ENCODE peak calls at places on chromosomes 5 and 9, in eight cellular contexts. C is OCI-LY7, H is A549, O is stomach, F is brain microvascular endothelial cell, Z is epithelial cell of esophagus, X is adrenal gland, E is fibroblast of the aortic adventitia. W is an unnamed sample.

GRCh38 chr5:144042157-144042556 is 128.3 kb downstream of the YIPF5 start:
- DNase-seq in X (no peak), E (no peak), Z (no peak), O (no peak), H (no peak), C (no peak), F (no peak), W (no peak)

GRCh38 chr5:141913560-141913959 is 10.1 kb upstream of the DELE1 start:
- DNase-seq in C (no peak), X (no peak), E (no peak), O (no peak), H (no peak), F (no peak), Z (no peak), W (no peak)

GRCh38 chr5:34998058-34998789 is 49.5 kb downstream of the AGXT2 start:
- DNase-seq in C (no peak), X (no peak), F (no peak), O (no peak), Z (no peak), H (no peak), E (peak), W (peak)

GRCh38 chr5:59092758-59093157 is 509.9 kb downstream of the RAB3C start:
- DNase-seq in X (no peak), H (no peak), E (peak), Z (no peak), F (no peak), C (no peak), O (no peak), W (no peak)

GRCh38 chr9:87498046-87498815 is 564 bp downstream of the DAPK1 start:
- DNase-seq in C (no peak), Z (peak), F (no peak), X (no peak), E (peak), O (peak), H (peak), W (peak)

GRCh38 chr5:149005077-149005892 is 57.6 kb downstream of the SH3TC2 start:
- DNase-seq in F (no peak), H (no peak), E (peak), O (no peak), Z (peak), C (no peak), X (no peak), W (peak)

GRCh38 chr5:74483001-74483400 is 157.5 kb downstream of the ENC1 start:
- DNase-seq in Z (no peak), O (no peak), X (no peak), C (no peak), F (no peak), H (no peak), E (no peak), W (no peak)

GRCh38 chr9:84424945-84425344 is 84.4 kb upstream of the SLC28A3 start:
- DNase-seq in O (no peak), H (no peak), C (no peak), Z (no peak), E (no peak), X (no peak), F (no peak), W (no peak)

GRCh38 chr5:43367453-43367852 is 44.7 kb downstream of the CCL28 start:
- DNase-seq in X (no peak), E (no peak), H (no peak), C (no peak), O (no peak), Z (peak), F (no peak), W (no peak)

GRCh38 chr5:109740329-109740728 is 50.6 kb downstream of the MAN2A1 start:
- DNase-seq in O (peak), F (peak), H (no peak), E (no peak), C (no peak), Z (peak), X (peak), W (no peak)

GRCh38 chr9:131899248-131899882 is 159.5 kb upstream of the RAPGEF1 start:
- DNase-seq in X (no peak), F (no peak), C (no peak), E (no peak), Z (no peak), H (no peak), O (no peak), W (no peak)

GRCh38 chr9:96061293-96061987 is 185.9 kb downstream of the ERCC6L2 start:
- DNase-seq in Z (peak), E (peak), C (no peak), X (peak), H (peak), F (peak), O (peak), W (peak)

GRCh38 chr9:114156658-114157421 is 1.5 kb downstream of the COL27A1 start:
- DNase-seq in O (peak), F (peak), E (peak), H (peak), C (no peak), Z (peak), X (peak), W (peak)

GRCh38 chr9:96566401-96567202 is 53.0 kb downstream of the CDC14B start:
- DNase-seq in O (peak), H (peak), X (peak), C (peak), F (no peak), E (peak), Z (peak), W (peak)

GRCh38 chr5:52339285-52339684 is 448.4 kb upstream of the ITGA1 start:
- DNase-seq in X (no peak), O (no peak), H (no peak), C (no peak), Z (no peak), F (no peak), E (no peak), W (no peak)

GRCh38 chr9:6632516-6633328 is 12.8 kb downstream of the GLDC start:
- DNase-seq in C (peak), E (no peak), X (no peak), Z (no peak), O (no peak), F (no peak), H (no peak), W (no peak)

GRCh38 chr5:96726802-96727201 is 64.6 kb downstream of the CAST start:
- DNase-seq in C (no peak), X (no peak), H (no peak), F (no peak), E (peak), O (no peak), Z (no peak), W (no peak)

GRCh38 chr9:138008081-138008841 is 130.7 kb downstream of the CACNA1B start:
- DNase-seq in E (no peak), O (peak), X (no peak), C (no peak), F (no peak), H (no peak), Z (no peak), W (no peak)

GRCh38 chr5:142779163-142779562 is 9.0 kb downstream of the ARHGAP26 start:
- DNase-seq in F (peak), X (no peak), O (no peak), H (no peak), C (no peak), Z (peak), E (peak), W (peak)

GRCh38 chr9:12232836-12233235 is 460.3 kb upstream of the TYRP1 start:
- DNase-seq in Z (no peak), E (no peak), H (no peak), C (no peak), O (no peak), F (no peak), X (no peak), W (no peak)

GRCh38 chr5:142053434-142054253 is 40.8 kb upstream of the GNPDA1 start:
- DNase-seq in C (no peak), E (peak), Z (peak), H (no peak), X (peak), O (no peak), F (peak), W (peak)

GRCh38 chr5:132837868-132838267 is 7.4 kb upstream of the SHROOM1 start:
- DNase-seq in Z (no peak), C (no peak), H (no peak), O (peak), E (no peak), F (no peak), X (no peak), W (no peak)

GRCh38 chr5:159240301-159240870 is 22.7 kb upstream of the UBLCP1 start:
- DNase-seq in H (peak), E (no peak), F (peak), Z (peak), C (no peak), O (no peak), X (no peak), W (no peak)

GRCh38 chr9:88947581-88948573 is 43.4 kb upstream of the S1PR3 start:
- DNase-seq in E (peak), X (no peak), C (no peak), F (no peak), O (no peak), Z (peak), H (no peak), W (peak)

GRCh38 chr5:149433524-149434131 is 54.5 kb upstream of the IL17B start:
- DNase-seq in F (peak), X (no peak), O (no peak), Z (no peak), E (no peak), H (no peak), C (peak), W (no peak)

GRCh38 chr5:16690243-16690839 is 73.5 kb upstream of the RETREG1 start:
- DNase-seq in E (peak), F (peak), X (no peak), O (no peak), H (peak), C (peak), Z (peak), W (peak)

GRCh38 chr5:122705876-122706275 is 69.0 kb upstream of the SNX2 start:
- DNase-seq in C (no peak), H (no peak), Z (no peak), F (peak), X (no peak), O (no peak), E (peak), W (peak)

GRCh38 chr5:146395233-146395632 is 51.9 kb upstream of the TCERG1 start:
- DNase-seq in C (no peak), O (no peak), F (no peak), Z (no peak), E (no peak), H (no peak), X (no peak), W (no peak)

GRCh38 chr5:55904152-55904551 is 53.0 kb downstream of the IL31RA start:
- DNase-seq in H (no peak), X (no peak), Z (no peak), O (no peak), E (peak), C (no peak), F (peak), W (peak)

GRCh38 chr9:14314424-14314928 is 535 bp upstream of the NFIB start:
- DNase-seq in X (peak), H (peak), F (peak), E (peak), O (peak), C (peak), Z (peak), W (peak)

GRCh38 chr5:107388111-107388861 is 282.5 kb downstream of the EFNA5 start:
- DNase-seq in H (no peak), E (peak), Z (peak), C (peak), X (no peak), O (no peak), F (peak), W (peak)

GRCh38 chr9:123825337-123825736 is 104.6 kb downstream of the DENND1A start:
- DNase-seq in E (no peak), O (no peak), X (no peak), H (peak), C (no peak), F (peak), Z (peak), W (peak)
- TF ChIP-seq CTCF in E (no peak), O (no peak), X (no peak), H (no peak), C (no peak), F (peak), Z (peak), W (peak)

DNA sequence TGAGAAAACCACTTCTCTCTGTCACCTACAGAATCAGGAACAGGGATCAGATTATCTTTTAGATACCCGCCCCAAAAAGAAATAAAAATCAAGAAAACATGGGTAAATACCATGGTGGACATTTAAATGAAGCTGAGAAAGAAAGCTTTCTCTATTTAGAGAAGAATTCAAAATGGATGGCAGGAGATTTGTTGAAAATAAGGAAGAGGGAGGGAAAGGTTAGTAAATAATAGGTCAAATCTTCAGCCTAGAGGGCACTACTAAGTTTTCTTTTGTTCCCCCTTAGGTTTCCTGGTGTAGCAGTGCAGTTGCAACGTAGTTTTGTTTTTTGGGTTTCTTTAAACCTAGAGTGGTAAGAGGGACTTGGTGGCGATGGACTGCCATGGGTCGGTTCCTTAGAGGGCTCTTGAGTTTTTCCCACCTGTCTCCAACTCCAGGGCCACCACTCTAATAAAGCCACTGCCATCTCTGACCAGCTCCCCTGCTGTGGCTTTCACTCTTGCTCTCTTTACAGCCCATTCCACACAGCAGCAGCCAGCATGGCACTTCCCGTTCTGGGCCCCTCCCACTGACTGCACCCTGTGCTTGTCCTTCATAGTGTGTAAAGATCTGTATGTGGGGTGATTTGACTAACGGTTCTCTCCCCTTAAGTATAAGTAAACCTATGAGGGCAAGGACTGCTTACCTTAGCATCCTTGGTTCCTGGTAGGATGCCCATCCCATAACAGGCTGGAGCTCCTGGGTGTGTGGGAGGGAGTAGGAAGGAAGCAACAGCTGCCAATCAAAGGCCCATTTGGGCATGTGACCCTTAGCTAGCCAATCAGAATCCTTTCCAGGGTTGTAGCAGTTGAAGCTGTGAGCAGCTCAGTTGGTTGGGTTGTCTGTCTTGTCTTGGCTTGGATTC is 118.3 kb downstream of the SLC1A3 start:
- DNase-seq in E (no peak), C (peak), H (peak), Z (peak), O (peak), X (peak), F (no peak), W (no peak)
- H3K4me3 ChIP-seq in E (no peak), C (peak), H (no peak), Z (no peak), O (no peak), X (no peak), F (no peak), W (no peak)

GRCh38 chr9:2662496-2662895 is 40.9 kb downstream of the VLDLR start:
- DNase-seq in C (no peak), X (no peak), F (no peak), E (no peak), O (peak), H (no peak), Z (peak), W (peak)
- TF ChIP-seq CTCF in C (no peak), X (no peak), F (peak), E (no peak), O (no peak), H (peak), Z (peak), W (no peak)

GRCh38 chr5:112710896-112711295 is 26.8 kb upstream of the APC start:
- DNase-seq in F (no peak), E (no peak), O (no peak), C (no peak), Z (no peak), H (no peak), X (no peak), W (no peak)

GRCh38 chr5:112711436-112711835 is 26.2 kb upstream of the APC start:
- DNase-seq in F (no peak), E (no peak), Z (no peak), O (no peak), H (no peak), X (no peak), C (no peak), W (no peak)

GRCh38 chr5:112706446-112707016 is 31.2 kb upstream of the APC start:
- DNase-seq in Z (no peak), H (no peak), F (no peak), O (no peak), E (no peak), C (no peak), X (no peak), W (no peak)

GRCh38 chr5:112707187-112708179 is 30.2 kb upstream of the APC start:
- DNase-seq in F (peak), O (peak), Z (peak), X (peak), C (peak), H (peak), E (peak), W (peak)

GRCh38 chr5:112709416-112709815 is 28.3 kb upstream of the APC start:
- DNase-seq in E (peak), C (no peak), O (no peak), H (no peak), F (no peak), Z (no peak), X (no peak), W (no peak)
- H3K4me3 ChIP-seq in E (no peak), C (peak), O (peak), H (no peak), F (no peak), Z (no peak), X (no peak), W (peak)

DNA sequence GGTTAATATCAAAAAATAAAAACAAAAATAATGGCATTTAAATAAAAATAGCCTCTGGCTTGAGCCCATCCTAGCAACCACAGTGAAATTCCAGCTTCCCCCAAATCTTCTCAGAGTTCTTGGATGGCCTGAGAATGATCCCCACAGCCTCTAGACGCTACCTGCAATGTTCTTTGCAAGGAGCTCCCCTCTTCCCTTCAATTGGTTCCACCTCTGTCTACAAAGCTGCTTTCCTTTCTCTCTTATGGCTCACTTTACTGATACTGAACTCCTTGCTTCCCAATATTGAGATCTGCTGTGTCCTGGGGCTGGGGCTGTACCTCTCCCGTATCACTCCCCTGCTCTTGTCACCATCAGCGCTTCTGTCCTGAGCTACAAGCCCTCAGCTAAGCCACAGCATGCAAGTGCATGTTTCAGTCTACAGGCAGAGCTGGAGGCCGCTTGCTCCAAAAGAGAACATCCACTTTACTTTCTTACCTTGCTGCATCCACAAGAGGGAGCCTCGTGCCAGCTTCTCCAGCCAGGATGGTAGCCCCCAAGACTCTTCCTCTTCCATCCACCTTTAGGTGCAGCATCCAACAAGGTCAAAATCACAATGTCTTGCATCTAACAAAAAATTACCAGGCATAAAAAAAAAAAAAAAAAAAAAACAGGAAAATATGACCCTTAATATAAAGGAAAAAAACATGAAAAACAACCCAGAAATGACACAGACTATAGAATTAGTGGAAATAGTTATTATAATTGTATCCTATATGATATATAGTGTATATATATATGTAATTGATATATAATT is 57.4 kb upstream of the PRSS3 start:
- DNase-seq in X (no peak), E (peak), C (peak), Z (peak), O (peak), H (peak), F (peak), W (peak)
- TF ChIP-seq CTCF in X (peak), E (peak), C (peak), Z (peak), O (no peak), H (peak), F (peak), W (peak)